ENCODE peak calls at places on chromosome 13, in six cellular contexts. One of them, this sample, is unnamed.

GRCh38 chr13:53250272-53250875 is 221.8 kb downstream of the OLFM4 start:
- DNase-seq in esophagus squamous epithelium: no peak
- DNase-seq in brain microvascular endothelial cell: peak
- DNase-seq in epithelial cell of proximal tubule: peak
- DNase-seq in left ventricle myocardium inferior: no peak
- DNase-seq in adrenal gland: no peak
- DNase-seq in this sample: peak

GRCh38 chr13:111252449-111253124 is 67.9 kb upstream of the TEX29 start:
- DNase-seq in esophagus squamous epithelium: no peak
- DNase-seq in brain microvascular endothelial cell: no peak
- DNase-seq in epithelial cell of proximal tubule: no peak
- DNase-seq in left ventricle myocardium inferior: peak
- DNase-seq in adrenal gland: no peak
- DNase-seq in this sample: no peak

GRCh38 chr13:33659894-33660293 is 158.1 kb upstream of the RFC3 start:
- DNase-seq in esophagus squamous epithelium: no peak
- DNase-seq in brain microvascular endothelial cell: no peak
- DNase-seq in epithelial cell of proximal tubule: no peak
- DNase-seq in left ventricle myocardium inferior: no peak
- DNase-seq in adrenal gland: no peak
- DNase-seq in this sample: no peak

GRCh38 chr13:97648171-97648880 is 214.4 kb downstream of the RAP2A start:
- DNase-seq in esophagus squamous epithelium: no peak
- DNase-seq in brain microvascular endothelial cell: peak
- DNase-seq in epithelial cell of proximal tubule: no peak
- DNase-seq in left ventricle myocardium inferior: no peak
- DNase-seq in adrenal gland: no peak
- DNase-seq in this sample: no peak

GRCh38 chr13:73803997-73804396 is 330.2 kb downstream of the KLF12 start:
- DNase-seq in esophagus squamous epithelium: no peak
- DNase-seq in brain microvascular endothelial cell: peak
- DNase-seq in epithelial cell of proximal tubule: peak
- DNase-seq in left ventricle myocardium inferior: no peak
- DNase-seq in adrenal gland: no peak
- DNase-seq in this sample: no peak

GRCh38 chr13:92575782-92576181 is 650.8 kb upstream of the GPC6 start:
- DNase-seq in esophagus squamous epithelium: no peak
- DNase-seq in brain microvascular endothelial cell: no peak
- DNase-seq in epithelial cell of proximal tubule: no peak
- DNase-seq in left ventricle myocardium inferior: no peak
- DNase-seq in adrenal gland: no peak
- DNase-seq in this sample: no peak

GRCh38 chr13:85970727-85971126 is 171.5 kb upstream of the SLITRK6 start:
- DNase-seq in esophagus squamous epithelium: no peak
- DNase-seq in brain microvascular endothelial cell: no peak
- DNase-seq in epithelial cell of proximal tubule: no peak
- DNase-seq in left ventricle myocardium inferior: no peak
- DNase-seq in adrenal gland: no peak
- DNase-seq in this sample: no peak

GRCh38 chr13:25859528-25859927 is 192.3 kb downstream of the SHISA2 start:
- DNase-seq in esophagus squamous epithelium: no peak
- DNase-seq in brain microvascular endothelial cell: no peak
- DNase-seq in epithelial cell of proximal tubule: no peak
- DNase-seq in left ventricle myocardium inferior: no peak
- DNase-seq in adrenal gland: no peak
- DNase-seq in this sample: no peak

GRCh38 chr13:99205621-99206220 is 5.1 kb downstream of the UBAC2 start:
- DNase-seq in esophagus squamous epithelium: no peak
- DNase-seq in brain microvascular endothelial cell: no peak
- DNase-seq in epithelial cell of proximal tubule: no peak
- DNase-seq in left ventricle myocardium inferior: no peak
- DNase-seq in adrenal gland: no peak
- DNase-seq in this sample: no peak

GRCh38 chr13:99206873-99207272 is 6.2 kb downstream of the UBAC2 start:
- DNase-seq in esophagus squamous epithelium: no peak
- DNase-seq in brain microvascular endothelial cell: no peak
- DNase-seq in epithelial cell of proximal tubule: no peak
- DNase-seq in left ventricle myocardium inferior: no peak
- DNase-seq in adrenal gland: no peak
- DNase-seq in this sample: no peak

GRCh38 chr13:99206226-99206625 is 5.6 kb downstream of the UBAC2 start:
- DNase-seq in esophagus squamous epithelium: no peak
- DNase-seq in brain microvascular endothelial cell: no peak
- DNase-seq in epithelial cell of proximal tubule: no peak
- DNase-seq in left ventricle myocardium inferior: no peak
- DNase-seq in adrenal gland: no peak
- DNase-seq in this sample: no peak

GRCh38 chr13:99200433-99201167 is at the start of gene UBAC2:
- DNase-seq in esophagus squamous epithelium: peak
- DNase-seq in brain microvascular endothelial cell: peak
- DNase-seq in epithelial cell of proximal tubule: peak
- DNase-seq in left ventricle myocardium inferior: peak
- DNase-seq in adrenal gland: peak
- DNase-seq in this sample: peak

DNA sequence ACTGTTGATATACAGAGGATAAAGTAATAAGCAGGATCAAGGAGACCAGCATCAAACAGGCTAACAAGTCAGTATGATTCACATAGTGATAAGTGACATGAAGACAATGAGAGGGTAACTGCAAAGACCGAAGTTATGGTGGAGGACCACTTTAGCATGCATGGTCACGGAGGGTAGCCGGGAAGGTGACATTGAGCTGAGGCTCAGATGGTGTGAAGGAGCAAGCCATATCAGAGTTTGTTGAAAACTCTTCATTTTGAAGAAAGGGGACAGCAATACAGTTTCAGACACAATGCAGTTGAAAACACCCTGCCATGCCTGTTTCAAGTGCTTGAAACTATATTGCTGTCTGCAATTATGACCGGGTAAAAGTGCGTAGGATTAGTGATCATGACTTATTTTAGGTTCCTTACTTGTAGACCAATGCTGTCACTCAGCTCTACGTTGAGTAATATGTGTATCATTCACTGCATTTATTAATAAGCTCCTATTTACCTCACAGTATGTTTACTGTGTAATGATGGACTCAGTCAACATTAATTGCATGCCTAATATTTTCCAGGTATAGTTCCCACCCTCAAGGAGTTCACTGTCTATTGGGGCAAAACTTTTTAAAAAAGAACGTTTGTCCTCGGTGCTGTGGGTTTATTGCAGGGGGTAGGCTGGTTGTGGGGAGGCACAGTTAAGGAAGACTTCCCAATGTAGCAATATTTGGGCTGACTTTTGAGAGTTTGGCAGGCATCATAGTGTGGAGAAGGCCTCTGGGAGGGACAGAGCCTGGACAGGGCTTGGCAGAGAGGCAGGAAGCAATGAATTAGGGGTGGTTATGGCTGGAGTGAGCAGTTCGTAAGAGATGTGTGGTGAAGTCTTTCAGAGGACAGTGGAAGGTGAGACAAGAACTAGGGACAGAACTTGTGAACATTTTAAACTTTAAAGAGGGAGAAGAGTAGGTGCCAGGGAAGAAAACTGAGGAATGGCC is 3.2 kb downstream of the UBAC2 start:
- DNase-seq in esophagus squamous epithelium: no peak
- DNase-seq in brain microvascular endothelial cell: no peak
- DNase-seq in epithelial cell of proximal tubule: no peak
- DNase-seq in left ventricle myocardium inferior: no peak
- DNase-seq in adrenal gland: no peak
- DNase-seq in this sample: no peak
- H3K4me3 ChIP-seq in esophagus squamous epithelium: no peak
- H3K4me3 ChIP-seq in brain microvascular endothelial cell: no peak
- H3K4me3 ChIP-seq in epithelial cell of proximal tubule: no peak
- H3K4me3 ChIP-seq in left ventricle myocardium inferior: no peak
- H3K4me3 ChIP-seq in adrenal gland: no peak
- H3K4me3 ChIP-seq in this sample: peak

GRCh38 chr13:23969672-23970071 is 72.4 kb upstream of the C1QTNF9B start:
- DNase-seq in esophagus squamous epithelium: no peak
- DNase-seq in brain microvascular endothelial cell: peak
- DNase-seq in epithelial cell of proximal tubule: no peak
- DNase-seq in left ventricle myocardium inferior: no peak
- DNase-seq in adrenal gland: no peak
- DNase-seq in this sample: no peak
- TF ChIP-seq CTCF in esophagus squamous epithelium: no peak
- TF ChIP-seq CTCF in brain microvascular endothelial cell: no peak
- TF ChIP-seq CTCF in epithelial cell of proximal tubule: no peak
- TF ChIP-seq CTCF in left ventricle myocardium inferior: no peak
- TF ChIP-seq CTCF in adrenal gland: no peak
- TF ChIP-seq CTCF in this sample: no peak

GRCh38 chr13:64051278-64051677 is 2635.6 kb upstream of the PCDH20 start:
- DNase-seq in esophagus squamous epithelium: no peak
- DNase-seq in brain microvascular endothelial cell: no peak
- DNase-seq in epithelial cell of proximal tubule: no peak
- DNase-seq in left ventricle myocardium inferior: no peak
- DNase-seq in adrenal gland: no peak
- DNase-seq in this sample: no peak

GRCh38 chr13:64057372-64058020 is 2641.8 kb upstream of the PCDH20 start:
- DNase-seq in esophagus squamous epithelium: no peak
- DNase-seq in brain microvascular endothelial cell: no peak
- DNase-seq in epithelial cell of proximal tubule: no peak
- DNase-seq in left ventricle myocardium inferior: no peak
- DNase-seq in adrenal gland: no peak
- DNase-seq in this sample: no peak

GRCh38 chr13:64054306-64054705 is 2638.7 kb upstream of the PCDH20 start:
- DNase-seq in esophagus squamous epithelium: no peak
- DNase-seq in brain microvascular endothelial cell: no peak
- DNase-seq in epithelial cell of proximal tubule: no peak
- DNase-seq in left ventricle myocardium inferior: no peak
- DNase-seq in adrenal gland: no peak
- DNase-seq in this sample: no peak

DNA sequence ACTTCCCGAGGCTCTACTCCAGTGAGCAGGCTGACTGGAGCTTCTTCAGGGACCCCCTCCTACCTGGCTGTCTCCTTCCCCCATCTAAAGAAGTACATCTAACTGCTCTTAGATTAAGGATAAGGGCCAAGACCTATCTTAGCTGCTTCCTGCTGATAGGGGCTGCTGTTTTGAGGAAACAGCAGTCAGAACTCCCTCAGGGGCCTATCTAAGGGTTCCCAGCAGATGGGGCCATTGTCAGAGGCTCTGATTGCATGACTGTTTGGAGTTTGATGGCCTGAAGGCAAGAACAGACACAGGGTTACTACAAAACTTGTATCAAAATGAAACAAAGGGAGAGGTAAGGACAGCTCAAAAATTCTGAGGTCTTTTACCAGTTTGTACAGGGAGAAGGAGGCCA is 2636.9 kb upstream of the PCDH20 start:
- DNase-seq in esophagus squamous epithelium: no peak
- DNase-seq in brain microvascular endothelial cell: no peak
- DNase-seq in epithelial cell of proximal tubule: no peak
- DNase-seq in left ventricle myocardium inferior: no peak
- DNase-seq in adrenal gland: no peak
- DNase-seq in this sample: no peak
- H3K4me3 ChIP-seq in esophagus squamous epithelium: no peak
- H3K4me3 ChIP-seq in brain microvascular endothelial cell: no peak
- H3K4me3 ChIP-seq in epithelial cell of proximal tubule: no peak
- H3K4me3 ChIP-seq in left ventricle myocardium inferior: no peak
- H3K4me3 ChIP-seq in adrenal gland: no peak
- H3K4me3 ChIP-seq in this sample: no peak

DNA sequence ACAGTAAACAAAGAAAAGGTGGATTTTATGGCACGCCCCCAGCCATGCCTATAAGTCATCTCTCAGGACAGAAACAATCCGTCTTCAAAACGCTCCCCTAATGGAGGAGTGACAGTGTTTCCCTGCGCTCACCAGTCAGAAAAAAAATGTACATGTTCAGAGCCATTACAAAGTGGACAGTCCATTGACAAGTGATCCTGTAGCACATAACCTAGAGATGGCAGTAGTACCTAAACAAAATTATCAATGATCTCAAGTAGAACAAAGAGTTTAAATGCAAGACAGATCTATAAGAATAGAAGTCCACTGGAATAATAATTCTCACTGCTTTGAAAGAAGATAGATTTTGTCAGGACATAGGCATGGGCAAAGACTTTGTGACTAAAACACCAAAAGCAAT is 891.6 kb upstream of the MIR17HG start:
- DNase-seq in esophagus squamous epithelium: no peak
- DNase-seq in brain microvascular endothelial cell: no peak
- DNase-seq in epithelial cell of proximal tubule: no peak
- DNase-seq in left ventricle myocardium inferior: no peak
- DNase-seq in adrenal gland: no peak
- DNase-seq in this sample: no peak
- TF ChIP-seq CTCF in esophagus squamous epithelium: no peak
- TF ChIP-seq CTCF in brain microvascular endothelial cell: peak
- TF ChIP-seq CTCF in epithelial cell of proximal tubule: peak
- TF ChIP-seq CTCF in left ventricle myocardium inferior: no peak
- TF ChIP-seq CTCF in adrenal gland: no peak
- TF ChIP-seq CTCF in this sample: no peak

DNA sequence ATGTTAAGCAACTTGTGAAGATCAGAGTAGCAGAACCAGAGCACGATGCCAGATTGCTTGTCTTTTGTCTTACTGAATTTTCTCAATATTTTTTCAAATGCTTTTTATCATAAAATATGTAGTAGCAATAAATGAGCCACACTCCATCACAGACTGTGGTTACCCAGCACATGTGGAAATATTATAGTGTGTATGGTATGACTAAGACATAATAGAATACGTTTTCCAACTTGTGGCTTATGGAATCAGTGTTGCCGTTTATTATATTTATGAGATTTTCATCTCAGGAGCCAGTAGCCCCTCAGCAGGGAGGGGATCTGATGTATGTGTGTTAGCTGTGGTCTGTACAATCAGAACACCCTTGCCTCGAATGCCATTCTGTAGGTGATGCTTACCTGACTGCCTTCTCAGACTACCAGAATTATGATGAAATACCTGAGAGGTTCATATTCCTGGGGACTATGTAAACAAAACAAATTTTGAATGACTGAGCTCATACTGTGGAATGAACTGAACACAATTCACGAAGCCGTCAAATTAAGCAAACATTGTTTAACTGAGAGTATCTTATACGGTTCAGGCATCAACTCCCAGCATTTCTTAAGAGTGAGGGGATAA is 1.9 kb downstream of the SCEL start:
- DNase-seq in esophagus squamous epithelium: no peak
- DNase-seq in brain microvascular endothelial cell: no peak
- DNase-seq in epithelial cell of proximal tubule: no peak
- DNase-seq in left ventricle myocardium inferior: no peak
- DNase-seq in adrenal gland: no peak
- DNase-seq in this sample: no peak
- H3K4me3 ChIP-seq in esophagus squamous epithelium: peak
- H3K4me3 ChIP-seq in brain microvascular endothelial cell: no peak
- H3K4me3 ChIP-seq in epithelial cell of proximal tubule: peak
- H3K4me3 ChIP-seq in left ventricle myocardium inferior: no peak
- H3K4me3 ChIP-seq in adrenal gland: no peak
- H3K4me3 ChIP-seq in this sample: no peak